ENCODE peak calls at places on chromosomes 7 and 10, in nine cellular contexts. C is T-cell, K is heart right ventricle, X is B cell, S is iPS-NIHi11, B is left ventricle myocardium inferior, W is HCT116, Y is T follicular helper cell, N is posterior cingulate gyrus. A is an unnamed sample.

GRCh38 chr7:131007439-131008330 is 273.7 kb upstream of the KLF14 start:
- DNase-seq in C (peak), W (peak), S (peak), Y (peak), K (no peak), X (peak), N (peak), B (peak), A (peak)

GRCh38 chr7:150685219-150686029 is at the start of gene GIMAP2:
- DNase-seq in X (peak), W (no peak), Y (peak), N (no peak), K (no peak), B (no peak), S (no peak), C (no peak), A (no peak)

GRCh38 chr10:45505336-45505735 is 131.3 kb downstream of the ALOX5 start:
- DNase-seq in C (no peak), X (no peak), Y (no peak), B (no peak), K (no peak), W (no peak), S (no peak), N (no peak), A (no peak)

GRCh38 chr7:90595801-90596683 is at the start of gene CDK14:
- DNase-seq in N (peak), C (no peak), X (peak), Y (no peak), B (peak), K (peak), W (peak), S (peak), A (no peak)

GRCh38 chr7:82173400-82174021 is 270.1 kb downstream of the CACNA2D1 start:
- DNase-seq in W (no peak), X (no peak), C (no peak), K (no peak), S (no peak), Y (no peak), N (no peak), B (no peak), A (no peak)

GRCh38 chr7:36438211-36438610 is 48.5 kb downstream of the ANLN start:
- DNase-seq in W (no peak), Y (no peak), S (no peak), X (no peak), N (no peak), C (no peak), K (no peak), B (no peak), A (no peak)

GRCh38 chr10:123459371-123460224 is 206.6 kb upstream of the GPR26 start:
- DNase-seq in N (no peak), S (peak), B (no peak), C (no peak), W (no peak), K (no peak), Y (no peak), X (no peak), A (no peak)

GRCh38 chr7:47371733-47372368 is 210.1 kb downstream of the TNS3 start:
- DNase-seq in X (no peak), W (no peak), C (no peak), S (peak), Y (no peak), K (peak), N (peak), B (peak), A (no peak)

GRCh38 chr7:100604976-100605911 is 3.1 kb downstream of the PCOLCE start:
- DNase-seq in B (peak), W (no peak), Y (no peak), N (no peak), S (no peak), K (peak), C (no peak), X (peak), A (no peak)

GRCh38 chr10:24916365-24916764 is 36.0 kb downstream of the PRTFDC1 start:
- DNase-seq in X (no peak), W (no peak), S (no peak), B (no peak), K (no peak), N (no peak), Y (no peak), C (no peak), A (no peak)

GRCh38 chr10:88343761-88344484 is 239.2 kb downstream of the RNLS start:
- DNase-seq in K (no peak), C (no peak), N (no peak), Y (no peak), W (no peak), S (no peak), X (no peak), B (no peak), A (no peak)

GRCh38 chr7:36784991-36785940 is 61.0 kb upstream of the AOAH start:
- DNase-seq in S (no peak), C (peak), Y (peak), N (no peak), B (peak), W (no peak), X (peak), K (peak), A (peak)

GRCh38 chr7:18754766-18755165 is 259.2 kb downstream of the HDAC9 start:
- DNase-seq in W (no peak), K (no peak), N (no peak), C (no peak), S (no peak), X (no peak), B (no peak), Y (no peak), A (no peak)

GRCh38 chr10:24889636-24890035 is 62.8 kb downstream of the PRTFDC1 start:
- DNase-seq in Y (no peak), C (no peak), B (no peak), S (no peak), W (no peak), N (no peak), K (no peak), X (no peak), A (no peak)